ENCODE peak calls at places on chromosomes 2 and 18, in eight cellular contexts. G, U, J, W, I, Q, O and H are unnamed samples.

GRCh38 chr2:181770145-181770544 is 89.8 kb upstream of the NEUROD1 start:
- DNase-seq in G (no peak), U (no peak), J (no peak), W (no peak), I (no peak), Q (no peak), O (no peak), H (no peak)

GRCh38 chr18:24014062-24014985 is at the start of gene TTC39C:
- DNase-seq in G (peak; percentile 74), U (peak; percentile 63), J (peak; percentile 91), W (no peak), I (no peak), Q (peak; percentile 13), O (no peak), H (peak; percentile 84)

GRCh38 chr18:22841840-22842239 is 91.3 kb upstream of the RBBP8 start:
- DNase-seq in G (no peak), U (no peak), J (no peak), W (no peak), I (no peak), Q (no peak), O (no peak), H (no peak)

GRCh38 chr2:70663411-70663810 is 104.6 kb downstream of the ADD2 start:
- DNase-seq in G (no peak), U (no peak), J (no peak), W (no peak), I (no peak), Q (no peak), O (no peak), H (no peak)

GRCh38 chr2:237060518-237061312 is 25.0 kb upstream of the COPS8 start:
- DNase-seq in G (peak; percentile 86), U (peak; percentile 33), J (peak; percentile 74), W (peak; percentile 45), I (no peak), Q (peak; percentile 48), O (peak; percentile 62), H (peak; percentile 26)

GRCh38 chr2:159140070-159140774 is 146.3 kb downstream of the WDSUB1 start:
- DNase-seq in G (no peak), U (no peak), J (no peak), W (no peak), I (no peak), Q (no peak), O (no peak), H (no peak)

GRCh38 chr18:80086281-80086680 is 22.8 kb upstream of the ADNP2 start:
- DNase-seq in G (no peak), U (no peak), J (no peak), W (no peak), I (no peak), Q (no peak), O (no peak), H (no peak)

GRCh38 chr2:230901006-230901405 is 24.0 kb downstream of the GPR55 start:
- DNase-seq in G (no peak), U (no peak), J (no peak), W (no peak), I (no peak), Q (no peak), O (no peak), H (no peak)

GRCh38 chr18:48153641-48154481 is 223.4 kb upstream of the SMAD2 start:
- DNase-seq in G (no peak), U (no peak), J (no peak), W (no peak), I (no peak), Q (no peak), O (peak; percentile 73), H (no peak)

GRCh38 chr2:174663572-174663971 is 66.0 kb upstream of the WIPF1 start:
- DNase-seq in G (no peak), U (no peak), J (peak; percentile 68), W (no peak), I (no peak), Q (no peak), O (no peak), H (no peak)

GRCh38 chr18:49112031-49112430 is 161.3 kb upstream of the SMAD7 start:
- DNase-seq in G (peak; percentile 53), U (no peak), J (no peak), W (no peak), I (no peak), Q (no peak), O (no peak), H (no peak)

GRCh38 chr2:205682239-205683021 is at the start of gene NRP2:
- DNase-seq in G (peak; percentile 96), U (peak; percentile 15), J (peak; percentile 86), W (no peak), I (no peak), Q (peak; percentile 21), O (peak; percentile 23), H (peak; percentile 27)
- TF ChIP-seq CTCF in G (no peak), U (no peak), J (no peak), W (no peak), I (no peak), Q (no peak), O (no peak), H (no peak)

GRCh38 chr2:206989306-206989705 is 50.0 kb downstream of the CPO start:
- DNase-seq in G (peak; percentile 72), U (peak; percentile 37), J (peak; percentile 37), W (no peak), I (no peak), Q (peak; percentile 43), O (peak; percentile 49), H (no peak)
- TF ChIP-seq REST in G (no peak), U (no peak), J (no peak), W (no peak), I (no peak), Q (no peak), O (no peak), H (no peak)

GRCh38 chr2:177342736-177343135 is 49.8 kb upstream of the AGPS start:
- DNase-seq in G (no peak), U (no peak), J (no peak), W (no peak), I (no peak), Q (no peak), O (no peak), H (no peak)
- TF ChIP-seq POLR2AphosphoS5 in G (no peak), U (no peak), J (no peak), W (no peak), I (no peak), Q (no peak), O (no peak), H (no peak)

GRCh38 chr2:168247341-168248305 is at the start of gene STK39:
- DNase-seq in G (peak; percentile 90), U (peak; percentile 80), J (peak; percentile 90), W (no peak), I (no peak), Q (peak; percentile 45), O (peak; percentile 68), H (peak; percentile 64)
- TF ChIP-seq CTCF in G (no peak), U (no peak), J (peak; percentile 30), W (peak; percentile 29), I (no peak), Q (no peak), O (peak; percentile 76), H (no peak)

DNA sequence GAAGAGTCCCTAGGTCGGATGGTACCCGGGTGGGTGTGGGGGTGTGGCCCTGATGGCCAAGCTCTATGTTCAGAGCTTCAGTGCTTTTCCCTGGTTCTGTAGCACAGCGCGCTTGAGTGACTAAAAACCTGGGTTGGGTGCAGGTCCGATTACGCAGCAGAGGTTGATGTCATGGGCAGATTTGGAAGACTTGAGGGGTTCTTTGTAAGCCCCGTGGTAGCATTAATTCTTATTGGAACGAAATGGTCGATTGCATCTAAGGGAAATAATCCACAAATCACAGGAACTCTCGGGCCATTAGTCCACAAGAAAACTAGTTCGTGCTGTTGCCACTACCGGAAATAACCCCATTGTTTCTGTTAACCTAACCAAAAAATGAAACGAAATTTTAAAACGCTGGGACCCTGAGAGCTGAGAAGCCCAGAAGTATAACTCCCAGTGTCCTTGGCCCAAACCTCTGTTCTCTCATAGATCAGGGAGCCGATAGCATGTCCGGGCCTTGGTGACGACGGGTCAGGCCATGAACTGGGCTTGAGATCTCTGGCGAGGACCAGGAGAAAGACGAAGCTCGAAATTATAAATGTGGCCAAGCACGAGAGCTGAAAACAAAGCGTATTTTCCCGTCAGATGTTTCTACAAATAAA is 9.1 kb downstream of the HOXD8 start:
- DNase-seq in G (no peak), U (no peak), J (no peak), W (no peak), I (no peak), Q (no peak), O (no peak), H (no peak)
- TF ChIP-seq REST in G (no peak), U (no peak), J (no peak), W (no peak), I (no peak), Q (no peak), O (no peak), H (no peak)

GRCh38 chr2:9162841-9163240 is 43.8 kb upstream of the ASAP2 start:
- DNase-seq in G (no peak), U (no peak), J (no peak), W (no peak), I (no peak), Q (no peak), O (no peak), H (no peak)
- TF ChIP-seq POLR2AphosphoS5 in G (no peak), U (no peak), J (no peak), W (no peak), I (no peak), Q (no peak), O (no peak), H (no peak)

GRCh38 chr2:37825586-37825985 is 99.5 kb upstream of the RMDN2 start:
- DNase-seq in G (no peak), U (no peak), J (no peak), W (no peak), I (no peak), Q (no peak), O (no peak), H (no peak)

GRCh38 chr2:37827455-37827854 is 97.6 kb upstream of the RMDN2 start:
- DNase-seq in G (no peak), U (no peak), J (no peak), W (no peak), I (no peak), Q (no peak), O (peak; percentile 12), H (no peak)

GRCh38 chr2:37827911-37828411 is 97.1 kb upstream of the RMDN2 start:
- DNase-seq in G (no peak), U (no peak), J (no peak), W (no peak), I (no peak), Q (no peak), O (peak; percentile 78), H (no peak)

GRCh38 chr2:37829202-37829601 is 95.9 kb upstream of the RMDN2 start:
- DNase-seq in G (no peak), U (no peak), J (no peak), W (no peak), I (no peak), Q (no peak), O (no peak), H (peak; percentile 86)

GRCh38 chr2:37826611-37827010 is 98.5 kb upstream of the RMDN2 start:
- DNase-seq in G (no peak), U (no peak), J (no peak), W (no peak), I (no peak), Q (no peak), O (no peak), H (no peak)
- TF ChIP-seq CTCF in G (no peak), U (no peak), J (no peak), W (no peak), I (no peak), Q (no peak), O (no peak), H (no peak)